ENCODE peak calls at places on chromosomes 1 and 21, in eight cellular contexts. E is GM04504; A is glutamatergic neuron; U is fibroblast of gingiva; O is Panc1; J is naive thymus-derived CD8-positive, alpha-beta T cell; F is nucleus accumbens; T is stimulated activated CD4-positive, alpha-beta T cell treated with anti-CD3 and anti-CD28 coated beads, Interleukin-1b, Interleukin-23, amount 100 ng/mL, for 1 hour. Y is an unnamed sample.

GRCh38 chr21:15015622-15016471 is 49.0 kb downstream of the NRIP1 start:
- DNase-seq in E (peak), A (no peak), U (peak), O (no peak), J (no peak), F (no peak), T (no peak), Y (no peak)

GRCh38 chr1:12454406-12455391 is 163.3 kb downstream of the DHRS3 start:
- DNase-seq in E (peak), A (no peak), U (peak), O (no peak), J (no peak), F (no peak), T (no peak), Y (no peak)

GRCh38 chr1:245319161-245319560 is 164.4 kb downstream of the KIF26B start:
- DNase-seq in E (no peak), A (no peak), U (no peak), O (no peak), J (no peak), F (no peak), T (no peak), Y (no peak)

GRCh38 chr1:219782311-219782710 is 146.0 kb downstream of the SLC30A10 start:
- DNase-seq in E (no peak), A (no peak), U (no peak), O (no peak), J (no peak), F (no peak), T (no peak), Y (no peak)

GRCh38 chr1:9705337-9706098 is 54.0 kb downstream of the PIK3CD start:
- DNase-seq in E (no peak), A (no peak), U (peak), O (no peak), J (no peak), F (no peak), T (no peak), Y (no peak)

GRCh38 chr21:41875086-41875485 is 4.1 kb downstream of the PRDM15 start:
- DNase-seq in E (no peak), A (no peak), U (no peak), O (no peak), J (no peak), F (no peak), T (no peak), Y (no peak)

GRCh38 chr1:43367026-43367903 is 546 bp downstream of the ELOVL1 start:
- DNase-seq in E (no peak), A (peak), U (no peak), O (no peak), J (peak), F (no peak), T (no peak), Y (no peak)

GRCh38 chr1:9589719-9590157 is 1.0 kb downstream of the TMEM201 start:
- DNase-seq in E (no peak), A (no peak), U (no peak), O (no peak), J (no peak), F (no peak), T (no peak), Y (no peak)

GRCh38 chr1:182085726-182086125 is 24.2 kb upstream of the ZNF648 start:
- DNase-seq in E (no peak), A (no peak), U (no peak), O (no peak), J (no peak), F (no peak), T (no peak), Y (no peak)

GRCh38 chr1:161772397-161772796 is 6.3 kb downstream of the ATF6 start:
- DNase-seq in E (no peak), A (no peak), U (no peak), O (no peak), J (no peak), F (no peak), T (no peak), Y (no peak)

GRCh38 chr1:63403386-63403785 is 36.0 kb downstream of the ALG6 start:
- DNase-seq in E (no peak), A (no peak), U (no peak), O (no peak), J (no peak), F (no peak), T (no peak), Y (no peak)

GRCh38 chr1:89454845-89455521 is 69.6 kb upstream of the LRRC8B start:
- DNase-seq in E (peak), A (peak), U (peak), O (peak), J (peak), F (peak), T (peak), Y (peak)